ENCODE peak calls at places on chromosomes 2 and 18, in seven cellular contexts. One of them, this sample, is unnamed.

GRCh38 chr2:75500633-75501032 is 60.1 kb downstream of the EVA1A start:
- DNase-seq in transverse colon: no peak
- DNase-seq in omental fat pad: no peak
- DNase-seq in CD8-positive, alpha-beta T cell: no peak
- DNase-seq in endothelial cell: no peak
- DNase-seq in RWPE2: no peak
- DNase-seq in neural progenitor cell: no peak
- DNase-seq in this sample: no peak

GRCh38 chr2:14942991-14943390 is 310.5 kb downstream of the LRATD1 start:
- DNase-seq in transverse colon: no peak
- DNase-seq in omental fat pad: no peak
- DNase-seq in CD8-positive, alpha-beta T cell: no peak
- DNase-seq in endothelial cell: no peak
- DNase-seq in RWPE2: no peak
- DNase-seq in neural progenitor cell: no peak
- DNase-seq in this sample: no peak

GRCh38 chr2:9846554-9846953 is 3.3 kb downstream of the TAF1B start:
- DNase-seq in transverse colon: no peak
- DNase-seq in omental fat pad: no peak
- DNase-seq in CD8-positive, alpha-beta T cell: no peak
- DNase-seq in endothelial cell: no peak
- DNase-seq in RWPE2: no peak
- DNase-seq in neural progenitor cell: no peak
- DNase-seq in this sample: no peak

GRCh38 chr18:75063615-75064512 is 145.1 kb downstream of the PTGR3 start:
- DNase-seq in transverse colon: no peak
- DNase-seq in omental fat pad: no peak
- DNase-seq in CD8-positive, alpha-beta T cell: no peak
- DNase-seq in endothelial cell: no peak
- DNase-seq in RWPE2: no peak
- DNase-seq in neural progenitor cell: no peak
- DNase-seq in this sample: no peak

GRCh38 chr2:173099271-173099670 is 23.6 kb downstream of the MAP3K20 start:
- DNase-seq in transverse colon: no peak
- DNase-seq in omental fat pad: no peak
- DNase-seq in CD8-positive, alpha-beta T cell: no peak
- DNase-seq in endothelial cell: no peak
- DNase-seq in RWPE2: no peak
- DNase-seq in neural progenitor cell: no peak
- DNase-seq in this sample: no peak

GRCh38 chr2:127525692-127526141 is 572 bp downstream of the IWS1 start:
- DNase-seq in transverse colon: no peak
- DNase-seq in omental fat pad: no peak
- DNase-seq in CD8-positive, alpha-beta T cell: peak
- DNase-seq in endothelial cell: peak
- DNase-seq in RWPE2: no peak
- DNase-seq in neural progenitor cell: peak
- DNase-seq in this sample: peak

GRCh38 chr18:30889582-30890301 is 152.8 kb downstream of the DSC3 start:
- DNase-seq in transverse colon: no peak
- DNase-seq in omental fat pad: no peak
- DNase-seq in CD8-positive, alpha-beta T cell: no peak
- DNase-seq in endothelial cell: peak
- DNase-seq in RWPE2: no peak
- DNase-seq in neural progenitor cell: peak
- DNase-seq in this sample: peak

GRCh38 chr2:127623388-127624320 is 22.3 kb upstream of the GPR17 start:
- DNase-seq in transverse colon: peak
- DNase-seq in omental fat pad: peak
- DNase-seq in CD8-positive, alpha-beta T cell: no peak
- DNase-seq in endothelial cell: no peak
- DNase-seq in RWPE2: peak
- DNase-seq in neural progenitor cell: no peak
- DNase-seq in this sample: peak

GRCh38 chr2:147588191-147588590 is 256.6 kb upstream of the ACVR2A start:
- DNase-seq in transverse colon: no peak
- DNase-seq in omental fat pad: no peak
- DNase-seq in CD8-positive, alpha-beta T cell: no peak
- DNase-seq in endothelial cell: no peak
- DNase-seq in RWPE2: no peak
- DNase-seq in neural progenitor cell: no peak
- DNase-seq in this sample: no peak

GRCh38 chr18:14971461-14972185 is 223.7 kb downstream of the ANKRD30B start:
- DNase-seq in transverse colon: no peak
- DNase-seq in omental fat pad: no peak
- DNase-seq in CD8-positive, alpha-beta T cell: no peak
- DNase-seq in endothelial cell: no peak
- DNase-seq in RWPE2: no peak
- DNase-seq in neural progenitor cell: no peak
- DNase-seq in this sample: no peak

GRCh38 chr2:27765621-27766286 is 5.8 kb upstream of the MRPL33 start:
- DNase-seq in transverse colon: peak
- DNase-seq in omental fat pad: no peak
- DNase-seq in CD8-positive, alpha-beta T cell: peak
- DNase-seq in endothelial cell: peak
- DNase-seq in RWPE2: no peak
- DNase-seq in neural progenitor cell: no peak
- DNase-seq in this sample: no peak

GRCh38 chr2:237911363-237912017 is 52.1 kb downstream of the RAMP1 start:
- DNase-seq in transverse colon: no peak
- DNase-seq in omental fat pad: no peak
- DNase-seq in CD8-positive, alpha-beta T cell: no peak
- DNase-seq in endothelial cell: no peak
- DNase-seq in RWPE2: no peak
- DNase-seq in neural progenitor cell: no peak
- DNase-seq in this sample: no peak

GRCh38 chr2:149185942-149186490 is 144.4 kb upstream of the LYPD6 start:
- DNase-seq in transverse colon: no peak
- DNase-seq in omental fat pad: no peak
- DNase-seq in CD8-positive, alpha-beta T cell: no peak
- DNase-seq in endothelial cell: no peak
- DNase-seq in RWPE2: no peak
- DNase-seq in neural progenitor cell: no peak
- DNase-seq in this sample: no peak

GRCh38 chr2:70570041-70570661 is 16.5 kb upstream of the TGFA start:
- DNase-seq in transverse colon: no peak
- DNase-seq in omental fat pad: no peak
- DNase-seq in CD8-positive, alpha-beta T cell: no peak
- DNase-seq in endothelial cell: no peak
- DNase-seq in RWPE2: peak
- DNase-seq in neural progenitor cell: no peak
- DNase-seq in this sample: no peak

GRCh38 chr2:140247451-140248205 is 1467.4 kb upstream of the NXPH2 start:
- DNase-seq in transverse colon: no peak
- DNase-seq in omental fat pad: no peak
- DNase-seq in CD8-positive, alpha-beta T cell: no peak
- DNase-seq in endothelial cell: no peak
- DNase-seq in RWPE2: no peak
- DNase-seq in neural progenitor cell: no peak
- DNase-seq in this sample: no peak

GRCh38 chr2:23760746-23761145 is 166.2 kb downstream of the ATAD2B start:
- DNase-seq in transverse colon: no peak
- DNase-seq in omental fat pad: no peak
- DNase-seq in CD8-positive, alpha-beta T cell: no peak
- DNase-seq in endothelial cell: no peak
- DNase-seq in RWPE2: no peak
- DNase-seq in neural progenitor cell: no peak
- DNase-seq in this sample: no peak

GRCh38 chr18:64017870-64018269 is 48.0 kb downstream of the SERPINB8 start:
- DNase-seq in transverse colon: no peak
- DNase-seq in omental fat pad: no peak
- DNase-seq in CD8-positive, alpha-beta T cell: no peak
- DNase-seq in endothelial cell: no peak
- DNase-seq in RWPE2: no peak
- DNase-seq in neural progenitor cell: peak
- DNase-seq in this sample: no peak

GRCh38 chr2:127084611-127085031 is 22.3 kb downstream of the BIN1 start:
- DNase-seq in transverse colon: no peak
- DNase-seq in omental fat pad: no peak
- DNase-seq in CD8-positive, alpha-beta T cell: no peak
- DNase-seq in endothelial cell: no peak
- DNase-seq in RWPE2: no peak
- DNase-seq in neural progenitor cell: no peak
- DNase-seq in this sample: no peak

GRCh38 chr2:187390891-187391290 is 57.2 kb downstream of the CALCRL start:
- DNase-seq in transverse colon: no peak
- DNase-seq in omental fat pad: no peak
- DNase-seq in CD8-positive, alpha-beta T cell: no peak
- DNase-seq in endothelial cell: no peak
- DNase-seq in RWPE2: no peak
- DNase-seq in neural progenitor cell: no peak
- DNase-seq in this sample: no peak

GRCh38 chr2:134718956-134719814 is at the start of gene TMEM163:
- DNase-seq in transverse colon: no peak
- DNase-seq in omental fat pad: no peak
- DNase-seq in CD8-positive, alpha-beta T cell: no peak
- DNase-seq in endothelial cell: peak
- DNase-seq in RWPE2: no peak
- DNase-seq in neural progenitor cell: peak
- DNase-seq in this sample: peak

GRCh38 chr18:13436596-13436995 is 218.0 kb downstream of the LDLRAD4 start:
- DNase-seq in transverse colon: no peak
- DNase-seq in omental fat pad: no peak
- DNase-seq in CD8-positive, alpha-beta T cell: no peak
- DNase-seq in endothelial cell: no peak
- DNase-seq in RWPE2: no peak
- DNase-seq in neural progenitor cell: no peak
- DNase-seq in this sample: no peak

GRCh38 chr2:88838165-88838635 is 146.7 kb downstream of the RPIA start:
- DNase-seq in transverse colon: peak
- DNase-seq in omental fat pad: no peak
- DNase-seq in CD8-positive, alpha-beta T cell: no peak
- DNase-seq in endothelial cell: no peak
- DNase-seq in RWPE2: no peak
- DNase-seq in neural progenitor cell: no peak
- DNase-seq in this sample: no peak

GRCh38 chr18:54149078-54149697 is 75.3 kb downstream of the MBD2 start:
- DNase-seq in transverse colon: no peak
- DNase-seq in omental fat pad: no peak
- DNase-seq in CD8-positive, alpha-beta T cell: no peak
- DNase-seq in endothelial cell: no peak
- DNase-seq in RWPE2: no peak
- DNase-seq in neural progenitor cell: no peak
- DNase-seq in this sample: no peak

GRCh38 chr2:3424171-3424795 is 44.8 kb downstream of the TRAPPC12 start:
- DNase-seq in transverse colon: no peak
- DNase-seq in omental fat pad: no peak
- DNase-seq in CD8-positive, alpha-beta T cell: no peak
- DNase-seq in endothelial cell: no peak
- DNase-seq in RWPE2: no peak
- DNase-seq in neural progenitor cell: no peak
- DNase-seq in this sample: no peak
- TF ChIP-seq CTCF in transverse colon: no peak
- TF ChIP-seq CTCF in omental fat pad: no peak
- TF ChIP-seq CTCF in CD8-positive, alpha-beta T cell: peak
- TF ChIP-seq CTCF in endothelial cell: peak
- TF ChIP-seq CTCF in RWPE2: peak
- TF ChIP-seq CTCF in neural progenitor cell: peak
- TF ChIP-seq CTCF in this sample: peak

GRCh38 chr18:11877497-11877896 is 26.3 kb downstream of the CHMP1B start:
- DNase-seq in transverse colon: no peak
- DNase-seq in omental fat pad: no peak
- DNase-seq in CD8-positive, alpha-beta T cell: no peak
- DNase-seq in endothelial cell: no peak
- DNase-seq in RWPE2: no peak
- DNase-seq in neural progenitor cell: no peak
- DNase-seq in this sample: no peak
- TF ChIP-seq CTCF in transverse colon: no peak
- TF ChIP-seq CTCF in omental fat pad: no peak
- TF ChIP-seq CTCF in CD8-positive, alpha-beta T cell: no peak
- TF ChIP-seq CTCF in endothelial cell: no peak
- TF ChIP-seq CTCF in RWPE2: no peak
- TF ChIP-seq CTCF in neural progenitor cell: no peak
- TF ChIP-seq CTCF in this sample: no peak

DNA sequence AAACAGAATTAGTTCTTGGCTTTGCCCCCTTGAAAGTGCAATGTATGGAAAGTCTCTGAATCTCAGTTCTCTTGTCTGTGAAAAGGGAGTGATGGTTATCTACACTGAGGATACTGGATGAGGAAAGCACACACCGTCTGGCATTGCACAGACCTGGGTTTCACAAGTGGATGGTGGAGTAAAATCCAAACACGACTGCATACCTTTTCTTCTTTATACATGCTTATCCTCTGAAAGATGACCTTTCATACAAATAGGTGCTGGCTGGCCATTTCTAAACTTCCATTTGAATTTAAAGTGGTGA is 4.2 kb downstream of the CXCR4 start:
- DNase-seq in transverse colon: no peak
- DNase-seq in omental fat pad: no peak
- DNase-seq in CD8-positive, alpha-beta T cell: no peak
- DNase-seq in endothelial cell: no peak
- DNase-seq in RWPE2: no peak
- DNase-seq in neural progenitor cell: no peak
- DNase-seq in this sample: no peak
- TF ChIP-seq CTCF in transverse colon: no peak
- TF ChIP-seq CTCF in omental fat pad: no peak
- TF ChIP-seq CTCF in CD8-positive, alpha-beta T cell: no peak
- TF ChIP-seq CTCF in endothelial cell: no peak
- TF ChIP-seq CTCF in RWPE2: no peak
- TF ChIP-seq CTCF in neural progenitor cell: no peak
- TF ChIP-seq CTCF in this sample: no peak

GRCh38 chr2:202113571-202114142 is 40.6 kb downstream of the KIAA2012 start:
- DNase-seq in transverse colon: no peak
- DNase-seq in omental fat pad: no peak
- DNase-seq in CD8-positive, alpha-beta T cell: no peak
- DNase-seq in endothelial cell: no peak
- DNase-seq in RWPE2: no peak
- DNase-seq in neural progenitor cell: no peak
- DNase-seq in this sample: no peak

GRCh38 chr2:202109139-202109736 is 36.2 kb downstream of the KIAA2012 start:
- DNase-seq in transverse colon: no peak
- DNase-seq in omental fat pad: no peak
- DNase-seq in CD8-positive, alpha-beta T cell: no peak
- DNase-seq in endothelial cell: no peak
- DNase-seq in RWPE2: no peak
- DNase-seq in neural progenitor cell: no peak
- DNase-seq in this sample: no peak

GRCh38 chr2:202112041-202112440 is 39.0 kb downstream of the KIAA2012 start:
- DNase-seq in transverse colon: no peak
- DNase-seq in omental fat pad: no peak
- DNase-seq in CD8-positive, alpha-beta T cell: no peak
- DNase-seq in endothelial cell: no peak
- DNase-seq in RWPE2: no peak
- DNase-seq in neural progenitor cell: no peak
- DNase-seq in this sample: no peak

GRCh38 chr2:202108345-202108744 is 35.3 kb downstream of the KIAA2012 start:
- DNase-seq in transverse colon: no peak
- DNase-seq in omental fat pad: no peak
- DNase-seq in CD8-positive, alpha-beta T cell: no peak
- DNase-seq in endothelial cell: no peak
- DNase-seq in RWPE2: no peak
- DNase-seq in neural progenitor cell: no peak
- DNase-seq in this sample: no peak

GRCh38 chr2:202109737-202110184 is 36.7 kb downstream of the KIAA2012 start:
- DNase-seq in transverse colon: no peak
- DNase-seq in omental fat pad: no peak
- DNase-seq in CD8-positive, alpha-beta T cell: no peak
- DNase-seq in endothelial cell: no peak
- DNase-seq in RWPE2: no peak
- DNase-seq in neural progenitor cell: peak
- DNase-seq in this sample: no peak
- TF ChIP-seq CTCF in transverse colon: no peak
- TF ChIP-seq CTCF in omental fat pad: no peak
- TF ChIP-seq CTCF in CD8-positive, alpha-beta T cell: no peak
- TF ChIP-seq CTCF in endothelial cell: no peak
- TF ChIP-seq CTCF in RWPE2: no peak
- TF ChIP-seq CTCF in neural progenitor cell: peak
- TF ChIP-seq CTCF in this sample: no peak

GRCh38 chr2:46657042-46657504 is 177.7 kb downstream of the TMEM247 start:
- DNase-seq in transverse colon: peak
- DNase-seq in omental fat pad: no peak
- DNase-seq in CD8-positive, alpha-beta T cell: no peak
- DNase-seq in endothelial cell: no peak
- DNase-seq in RWPE2: no peak
- DNase-seq in neural progenitor cell: peak
- DNase-seq in this sample: no peak
- TF ChIP-seq CTCF in transverse colon: peak
- TF ChIP-seq CTCF in omental fat pad: no peak
- TF ChIP-seq CTCF in CD8-positive, alpha-beta T cell: no peak
- TF ChIP-seq CTCF in endothelial cell: no peak
- TF ChIP-seq CTCF in RWPE2: peak
- TF ChIP-seq CTCF in neural progenitor cell: peak
- TF ChIP-seq CTCF in this sample: peak

This sample was measured in glutamatergic neuron.